ENCODE peak calls at places on chromosomes 1 and 21, in ten cellular contexts. F, K, J, E, L, M, S, X, P and W are unnamed samples. For H3K4me1 and H3K36me3, the result is how much of the 10 kb centered on the place peaks cover.

GRCh38 chr1:176976236-176976635 is 188.3 kb downstream of the ASTN1 start:
- DNase-seq in X (no peak), K (no peak), F (no peak), J (no peak), P (no peak), S (no peak), M (no peak), L (no peak), E (no peak), W (no peak)

GRCh38 chr1:171515299-171515698 is 30.0 kb downstream of the PRRC2C start:
- DNase-seq in P (no peak), E (no peak), J (no peak), M (no peak), X (no peak), F (no peak), K (no peak), L (no peak), S (no peak), W (no peak)

GRCh38 chr1:41631971-41632370 is 147.5 kb upstream of the EDN2 start:
- DNase-seq in E (no peak), S (no peak), P (no peak), F (no peak), J (no peak), K (no peak), L (no peak), X (no peak), M (no peak), W (no peak)

GRCh38 chr1:201062511-201063189 is 39.1 kb upstream of the KIF21B start:
- DNase-seq in X (no peak), P (no peak), E (no peak), F (no peak), M (no peak), K (no peak), S (no peak), J (no peak), L (no peak), W (no peak)

GRCh38 chr1:67677925-67678324 is 7.1 kb upstream of the GADD45A start:
- DNase-seq in P (no peak), J (no peak), L (no peak), F (no peak), S (no peak), E (no peak), M (no peak), K (no peak), X (no peak), W (no peak)

GRCh38 chr21:42291003-42291750 is 24.0 kb downstream of the TFF3 start:
- DNase-seq in E (no peak), F (no peak), X (no peak), S (no peak), J (no peak), M (no peak), K (no peak), P (no peak), L (no peak), W (no peak)

GRCh38 chr1:34419662-34420061 is 243.0 kb downstream of the C1orf94 start:
- DNase-seq in J (no peak), L (no peak), P (no peak), S (no peak), X (no peak), K (no peak), E (no peak), F (no peak), M (peak), W (no peak)

GRCh38 chr1:207999274-207999915 is 88.5 kb upstream of the CD34 start:
- DNase-seq in E (no peak), P (no peak), X (no peak), L (no peak), K (no peak), F (no peak), M (no peak), J (no peak), S (no peak), W (no peak)

GRCh38 chr1:116111196-116112021 is at the start of gene MAB21L3:
- DNase-seq in S (no peak), L (no peak), P (no peak), M (no peak), K (no peak), F (no peak), J (no peak), E (no peak), X (no peak), W (no peak)

GRCh38 chr1:199784127-199784526 is 243.4 kb upstream of the NR5A2 start:
- DNase-seq in X (no peak), P (no peak), F (no peak), M (no peak), E (no peak), L (no peak), J (no peak), S (no peak), K (no peak), W (no peak)

GRCh38 chr1:153353226-153353947 is 4.3 kb upstream of the S100A9 start:
- DNase-seq in F (no peak), J (no peak), K (no peak), P (no peak), E (no peak), S (no peak), M (no peak), X (no peak), L (peak), W (no peak)

GRCh38 chr1:179021873-179022272 is 3.8 kb upstream of the FAM20B start:
- DNase-seq in X (no peak), E (no peak), P (no peak), S (no peak), K (no peak), J (no peak), L (no peak), M (peak), F (no peak), W (no peak)

GRCh38 chr1:12580054-12580887 is 37.7 kb downstream of the DHRS3 start:
- DNase-seq in L (no peak), P (no peak), F (no peak), J (no peak), X (no peak), S (no peak), M (peak), K (no peak), E (peak), W (no peak)

GRCh38 chr21:28509031-28509430 is 483.6 kb downstream of the LTN1 start:
- DNase-seq in J (no peak), S (no peak), L (no peak), K (no peak), F (no peak), P (no peak), X (no peak), M (no peak), E (no peak), W (no peak)

GRCh38 chr21:23612210-23612609 is 1995.1 kb downstream of the MRPL39 start:
- DNase-seq in M (no peak), P (no peak), J (no peak), X (no peak), F (no peak), E (no peak), S (no peak), L (no peak), K (no peak), W (no peak)

GRCh38 chr1:7043232-7043549 is 257.9 kb downstream of the CAMTA1 start:
- DNase-seq in P (no peak), S (no peak), L (no peak), M (no peak), J (no peak), E (no peak), X (no peak), K (no peak), F (no peak), W (no peak)

GRCh38 chr1:67713071-67713806 is 28.2 kb downstream of the GADD45A start:
- DNase-seq in L (peak), J (no peak), P (no peak), F (no peak), K (no peak), S (no peak), M (peak), E (no peak), X (no peak), W (no peak)

GRCh38 chr1:93751391-93752250 is 70.0 kb upstream of the BCAR3 start:
- DNase-seq in X (peak), M (no peak), S (no peak), F (no peak), J (no peak), P (peak), E (no peak), L (no peak), K (peak), W (no peak)

DNA sequence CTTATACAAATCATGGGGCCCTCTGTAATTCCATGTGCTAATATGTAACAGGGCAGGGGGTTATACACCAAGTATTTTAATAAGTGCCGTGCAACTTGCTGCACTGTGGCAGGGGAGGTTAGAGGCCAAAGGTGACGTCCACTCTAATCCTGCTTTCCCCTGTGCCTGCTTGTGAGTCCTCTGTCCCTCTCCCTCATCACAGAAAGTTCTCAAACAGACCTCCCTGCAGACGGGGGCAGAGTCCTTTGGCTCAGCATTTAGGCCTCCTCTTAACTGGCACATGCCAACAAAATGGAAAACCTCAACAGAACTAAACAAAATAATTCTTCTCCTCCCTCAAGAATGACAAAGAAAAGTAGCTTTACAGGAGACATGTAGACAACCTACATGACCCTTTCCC is 2.9 kb downstream of the RXRG start:
- DNase-seq in P (no peak), S (no peak), F (no peak), M (no peak), J (no peak), L (no peak), K (no peak), E (no peak), X (no peak), W (no peak)
- H3K4me1 ChIP-seq in P (under half), S (under half), F (under half), M (under half), J (under half), L (under half), K (under half), E (under half), X (under half), W (under half)

GRCh38 chr1:244422174-244422573 is 29.5 kb downstream of the ADSS2 start:
- DNase-seq in J (no peak), E (no peak), X (no peak), M (no peak), K (no peak), P (no peak), L (no peak), S (no peak), F (no peak), W (no peak)
- H3K36me3 ChIP-seq in J (under half), E (under half), X (half or more), M (under half), K (half or more), P (half or more), L (half or more), S (under half), F (under half), W (half or more)

GRCh38 chr21:35324372-35325220 is 275.5 kb upstream of the RUNX1 start:
- DNase-seq in J (peak), P (no peak), X (no peak), L (peak), E (no peak), S (no peak), M (no peak), K (no peak), F (no peak), W (no peak)

GRCh38 chr21:35321322-35322200 is 272.5 kb upstream of the RUNX1 start:
- DNase-seq in S (no peak), X (no peak), E (no peak), M (no peak), P (no peak), K (no peak), J (no peak), F (no peak), L (no peak), W (no peak)

GRCh38 chr21:35326677-35327076 is 277.6 kb upstream of the RUNX1 start:
- DNase-seq in X (no peak), L (no peak), E (no peak), S (no peak), P (no peak), M (no peak), J (no peak), F (no peak), K (no peak), W (no peak)

GRCh38 chr21:35325953-35326352 is 276.9 kb upstream of the RUNX1 start:
- DNase-seq in X (no peak), F (no peak), J (no peak), P (no peak), L (no peak), E (no peak), S (no peak), K (no peak), M (no peak), W (no peak)

GRCh38 chr21:35323947-35324346 is 274.8 kb upstream of the RUNX1 start:
- DNase-seq in J (no peak), E (no peak), F (no peak), P (no peak), S (no peak), L (no peak), X (no peak), M (no peak), K (peak), W (no peak)
- H3K27ac ChIP-seq in J (peak), E (no peak), F (no peak), P (no peak), S (no peak), L (no peak), X (no peak), M (no peak), K (peak), W (peak)

GRCh38 chr1:9494936-9495758 is 44.1 kb upstream of the SLC25A33 start:
- DNase-seq in K (peak), P (peak), J (peak), S (peak), F (peak), M (peak), X (peak), L (peak), E (peak), W (peak)
- H3K4me1 ChIP-seq in K (under half), P (under half), J (under half), S (under half), F (under half), M (under half), X (under half), L (under half), E (under half), W (under half)

GRCh38 chr1:204980870-204981405 is 62.1 kb upstream of the CNTN2 start:
- DNase-seq in K (no peak), F (no peak), P (no peak), X (no peak), S (no peak), J (no peak), L (no peak), M (no peak), E (no peak), W (no peak)
- H3K36me3 ChIP-seq in K (under half), F (under half), P (under half), X (under half), S (under half), J (under half), L (under half), M (under half), E (under half), W (under half)

GRCh38 chr1:227946624-227947424 is 908 bp downstream of the WNT9A start:
- DNase-seq in S (peak), E (peak), X (no peak), L (peak), J (peak), M (peak), K (peak), P (peak), F (peak), W (peak)
- H3K27ac ChIP-seq in S (no peak), E (peak), X (no peak), L (peak), J (peak), M (no peak), K (peak), P (no peak), F (no peak), W (peak)

GRCh38 chr1:27342778-27343638 is 1.2 kb downstream of the SYTL1 start:
- DNase-seq in K (no peak), M (no peak), E (peak), X (peak), J (no peak), L (peak), F (peak), P (no peak), S (peak), W (peak)

GRCh38 chr1:27343639-27344025 is 1.8 kb downstream of the SYTL1 start:
- DNase-seq in P (no peak), E (no peak), X (no peak), F (no peak), S (no peak), L (no peak), K (no peak), M (no peak), J (no peak), W (no peak)

GRCh38 chr1:27345272-27345671 is 3.5 kb downstream of the SYTL1 start:
- DNase-seq in M (no peak), E (no peak), X (no peak), J (no peak), K (no peak), L (no peak), P (no peak), F (no peak), S (no peak), W (no peak)

GRCh38 chr1:27341525-27342252 is at the start of gene SYTL1:
- DNase-seq in P (no peak), M (peak), S (peak), K (no peak), F (peak), J (no peak), L (peak), X (peak), E (peak), W (peak)

DNA sequence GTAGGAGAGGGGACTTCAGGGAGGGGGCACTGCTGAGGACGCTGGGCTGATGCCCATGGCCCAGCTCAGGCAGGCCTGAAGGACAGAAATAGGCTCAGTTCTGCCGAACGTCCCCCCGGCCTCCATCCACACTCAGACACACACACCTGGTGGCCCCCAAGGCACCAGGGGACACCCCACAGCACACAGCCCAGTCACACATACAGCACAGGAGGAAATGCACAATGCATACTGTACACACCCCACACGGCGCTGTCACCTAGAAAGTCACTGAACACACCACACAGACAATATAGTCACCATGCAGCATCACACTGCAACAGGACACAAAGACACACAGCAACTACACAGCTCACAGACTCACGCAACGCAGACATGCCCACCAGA is 562 bp downstream of the SYTL1 start:
- DNase-seq in E (peak), X (no peak), P (no peak), M (no peak), F (no peak), L (no peak), K (no peak), S (peak), J (no peak), W (no peak)
- H3K4me1 ChIP-seq in E (under half), X (under half), P (under half), M (under half), F (half or more), L (under half), K (under half), S (under half), J (under half), W (under half)

DNA sequence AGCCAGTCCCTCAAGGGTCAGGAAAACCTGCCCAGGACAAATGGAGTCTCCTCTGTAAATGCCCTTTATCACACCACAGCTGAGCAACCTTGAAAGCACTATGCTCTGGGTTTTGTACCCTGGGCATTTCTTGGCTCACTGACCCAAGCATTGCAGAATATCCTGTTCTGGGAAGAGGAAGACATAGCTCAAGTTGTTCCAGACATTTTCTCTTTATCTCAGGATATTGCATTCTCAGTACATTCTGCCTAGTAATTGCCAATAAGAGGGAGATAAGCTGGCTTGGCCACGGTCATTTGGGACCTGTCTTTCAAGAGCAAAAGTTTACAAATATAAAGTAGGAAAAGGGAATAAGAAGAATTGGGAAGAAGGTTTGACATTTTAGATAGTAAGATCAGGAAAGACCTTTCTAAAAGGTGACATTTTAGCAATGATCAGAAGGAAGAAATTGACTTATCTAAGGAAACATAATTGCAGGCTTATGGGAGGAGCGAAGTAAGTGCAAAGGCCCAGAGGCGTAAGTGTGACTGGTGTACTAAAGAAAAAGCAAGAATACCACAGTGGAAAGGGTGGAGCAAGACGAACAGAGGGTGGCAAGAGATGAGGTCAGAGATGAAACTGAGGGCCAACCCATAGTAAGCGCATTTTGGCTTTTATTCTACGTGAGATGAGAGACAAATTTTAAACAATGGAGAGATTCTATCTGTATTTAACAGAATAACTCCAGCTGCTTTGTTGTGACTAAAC is 394.0 kb upstream of the CXADR start:
- DNase-seq in K (peak), M (no peak), F (no peak), L (no peak), S (no peak), X (no peak), P (no peak), E (no peak), J (no peak), W (no peak)
- H3K36me3 ChIP-seq in K (under half), M (under half), F (under half), L (under half), S (under half), X (under half), P (under half), E (under half), J (under half), W (under half)